ENCODE peak calls at places on chromosomes 5 and 9, in five cellular contexts. M is activated T-helper 1 cell treated with anti-CD3 and anti-CD28 coated beads, Interleukin-12 subunit alpha, Interleukin-12 subunit beta, Interleukin-2, Interleukin-4 antibody, amounts not matched to agents 30 ng/mL and 10 ng/mL and 1 ng/mL, durations not matched to agents 14 hours and 24 hours and 36 hours; K is caudate nucleus; E is globus pallidus; D is left ventricle myocardium superior. A is an unnamed sample.

GRCh38 chr9:95854386-95855015 is 21.0 kb upstream of the ERCC6L2 start:
- DNase-seq in M (no peak), K (no peak), E (no peak), D (no peak), A (no peak)

GRCh38 chr5:89110916-89111646 is 228.1 kb upstream of the MEF2C start:
- DNase-seq in M (no peak), K (no peak), E (no peak), D (no peak), A (no peak)

GRCh38 chr9:129458663-129459549 is 162.0 kb downstream of the C9orf50 start:
- DNase-seq in M (no peak), K (peak), E (peak), D (peak), A (no peak)

GRCh38 chr9:131422241-131422792 is 28.4 kb downstream of the PRRC2B start:
- DNase-seq in M (no peak), K (no peak), E (peak), D (peak), A (no peak)

GRCh38 chr5:181231444-181231843 is 8.4 kb downstream of the TRIM41 start:
- DNase-seq in M (no peak), K (no peak), E (no peak), D (no peak), A (no peak)

GRCh38 chr5:159050408-159051091 is 49.2 kb downstream of the EBF1 start:
- DNase-seq in M (no peak), K (no peak), E (no peak), D (peak), A (peak)

GRCh38 chr9:130466537-130467217 is 21.9 kb downstream of the ASS1 start:
- DNase-seq in M (no peak), K (no peak), E (no peak), D (no peak), A (no peak)

GRCh38 chr5:107855171-107855570 is 184.4 kb upstream of the EFNA5 start:
- DNase-seq in M (no peak), K (no peak), E (no peak), D (no peak), A (no peak)

GRCh38 chr5:78698218-78698751 is 49.7 kb upstream of the LHFPL2 start:
- DNase-seq in M (no peak), K (no peak), E (no peak), D (no peak), A (peak)

GRCh38 chr9:87275039-87275725 is 222.5 kb upstream of the DAPK1 start:
- DNase-seq in M (no peak), K (no peak), E (no peak), D (no peak), A (no peak)

GRCh38 chr9:97855899-97856298 is 2.9 kb downstream of the FOXE1 start:
- DNase-seq in M (no peak), K (no peak), E (no peak), D (no peak), A (no peak)

GRCh38 chr9:13110766-13111400 is 168.6 kb downstream of the MPDZ start:
- DNase-seq in M (no peak), K (peak), E (peak), D (peak), A (no peak)

A was measured in lower leg skin.